ENCODE peak calls at places on chromosomes 2 and 18, in nine cellular contexts. W is H54; T is NCI-H524; G is HTR-8/SVneo; Y is SHP77; Z is activated T-cell treated with anti-CD3 and anti-CD28 coated beads, Interleukin-2, amount 50 U/mL, for 24 hours; A is stromal cell of bone marrow; B is AG04449; I is stimulated activated CD8-positive, alpha-beta memory T cell treated with anti-CD3 and anti-CD28 coated beads, Interleukin-2, amount 100 ng/mL, for 1 hour. H is an unnamed sample.

GRCh38 chr18:58456625-58457024 is 172.3 kb downstream of the ALPK2 start:
- DNase-seq in W (no peak), T (no peak), G (no peak), Y (no peak), Z (no peak), A (no peak), B (no peak), I (no peak), H (no peak)

GRCh38 chr2:200399046-200399445 is 92.6 kb downstream of the SPATS2L start:
- DNase-seq in W (no peak), T (no peak), G (no peak), Y (no peak), Z (no peak), A (no peak), B (peak), I (no peak), H (no peak)

GRCh38 chr18:59885579-59886163 is 14.1 kb upstream of the PMAIP1 start:
- DNase-seq in W (no peak), T (no peak), G (no peak), Y (no peak), Z (peak), A (peak), B (no peak), I (no peak), H (no peak)

GRCh38 chr2:240508832-240509545 is 48.8 kb downstream of the ANKMY1 start:
- DNase-seq in W (no peak), T (no peak), G (no peak), Y (no peak), Z (no peak), A (no peak), B (no peak), I (no peak), H (no peak)

GRCh38 chr2:62340981-62341624 is 145.2 kb downstream of the B3GNT2 start:
- DNase-seq in W (no peak), T (no peak), G (peak), Y (peak), Z (no peak), A (no peak), B (no peak), I (no peak), H (no peak)

GRCh38 chr2:159399716-159400525 is 113.4 kb upstream of the WDSUB1 start:
- DNase-seq in W (no peak), T (no peak), G (no peak), Y (no peak), Z (no peak), A (peak), B (no peak), I (no peak), H (no peak)

GRCh38 chr2:150480971-150481830 is 6.3 kb downstream of the RND3 start:
- DNase-seq in W (no peak), T (no peak), G (no peak), Y (no peak), Z (no peak), A (no peak), B (no peak), I (no peak), H (no peak)

GRCh38 chr2:191678437-191679110 is 638 bp downstream of the NABP1 start:
- DNase-seq in W (no peak), T (no peak), G (no peak), Y (no peak), Z (peak), A (no peak), B (no peak), I (peak), H (peak)

GRCh38 chr2:73054980-73055379 is 16.5 kb downstream of the SFXN5 start:
- DNase-seq in W (no peak), T (no peak), G (no peak), Y (no peak), Z (no peak), A (no peak), B (no peak), I (no peak), H (no peak)

GRCh38 chr2:27185331-27186026 is 26.4 kb upstream of the ATRAID start:
- DNase-seq in W (no peak), T (no peak), G (no peak), Y (no peak), Z (no peak), A (peak), B (peak), I (no peak), H (no peak)

GRCh38 chr2:145597809-145598208 is 1077.9 kb upstream of the ZEB2 start:
- DNase-seq in W (no peak), T (no peak), G (no peak), Y (no peak), Z (no peak), A (no peak), B (no peak), I (no peak), H (no peak)